ENCODE peak calls at places on chromosomes 2 and 18, in nine cellular contexts. Q is T-cell; L is NCI-H774; X is stimulated activated CD4-positive, alpha-beta T cell treated with anti-CD3 and anti-CD28 coated beads, Interleukin-1b, Interleukin-23, amount 100 ng/mL, for 24 hours; S is stromal cell of bone marrow; G is HEK293T; F is fibroblast of the conjunctiva; C is activated T-helper 1 cell treated with anti-CD3 and anti-CD28 coated beads, Interleukin-2, amount 50 U/mL, for 16 hours; M is central memory CD4-positive, alpha-beta T cell. N is an unnamed sample.

GRCh38 chr2:66490588-66491001 is 55.7 kb downstream of the MEIS1 start:
- DNase-seq in X (no peak), S (no peak), L (no peak), Q (no peak), F (no peak), G (no peak), C (no peak), M (no peak), N (no peak)

GRCh38 chr2:235710933-235711332 is 217.1 kb downstream of the AGAP1 start:
- DNase-seq in C (no peak), F (no peak), S (no peak), G (no peak), L (no peak), M (no peak), X (no peak), Q (no peak), N (no peak)

GRCh38 chr2:30930716-30931115 is 123.5 kb upstream of the CAPN13 start:
- DNase-seq in C (no peak), X (no peak), Q (no peak), F (no peak), M (no peak), G (no peak), L (no peak), S (no peak), N (no peak)

GRCh38 chr18:46704189-46704588 is 47.2 kb upstream of the LOXHD1 start:
- DNase-seq in G (no peak), F (no peak), X (no peak), L (no peak), M (no peak), Q (no peak), S (no peak), C (no peak), N (no peak)

GRCh38 chr2:237500681-237501424 is 13.8 kb downstream of the MLPH start:
- DNase-seq in L (no peak), F (peak; percentile 80), X (no peak), G (no peak), Q (no peak), M (no peak), C (no peak), S (peak; percentile 90), N (no peak)

GRCh38 chr2:43165378-43166025 is 60.9 kb downstream of the ZFP36L2 start:
- DNase-seq in Q (no peak), M (no peak), G (no peak), F (no peak), L (no peak), C (no peak), S (no peak), X (no peak), N (no peak)

GRCh38 chr2:191977754-191978153 is 130.9 kb upstream of the CAVIN2 start:
- DNase-seq in S (no peak), M (no peak), C (no peak), Q (no peak), F (no peak), L (no peak), X (no peak), G (no peak), N (no peak)

GRCh38 chr2:182726473-182726872 is 10.4 kb downstream of the DNAJC10 start:
- DNase-seq in G (no peak), Q (no peak), F (no peak), S (no peak), C (no peak), L (no peak), X (no peak), M (no peak), N (no peak)

GRCh38 chr2:196459539-196459938 is 180.0 kb upstream of the CCDC150 start:
- DNase-seq in Q (no peak), L (no peak), M (no peak), G (no peak), X (no peak), C (no peak), F (no peak), S (no peak), N (no peak)

GRCh38 chr18:74407888-74408287 is 49.2 kb downstream of the DIPK1C start:
- DNase-seq in C (no peak), F (no peak), X (no peak), S (no peak), M (no peak), Q (no peak), L (no peak), G (no peak), N (no peak)

GRCh38 chr2:20184067-20184938 is 40.6 kb downstream of the SDC1 start:
- DNase-seq in L (no peak), S (no peak), M (no peak), Q (no peak), G (no peak), C (no peak), F (no peak), X (no peak), N (no peak)

GRCh38 chr18:23158884-23159820 is 23.9 kb downstream of the CABLES1 start:
- DNase-seq in Q (no peak), G (no peak), L (no peak), M (no peak), S (no peak), C (no peak), F (no peak), X (no peak), N (no peak)

GRCh38 chr2:5995832-5996231 is 303.6 kb downstream of the SOX11 start:
- DNase-seq in Q (no peak), M (no peak), X (no peak), F (no peak), L (no peak), G (no peak), S (no peak), C (no peak), N (no peak)

GRCh38 chr2:187148059-187148714 is 299.2 kb upstream of the ZSWIM2 start:
- DNase-seq in L (no peak), F (no peak), Q (no peak), X (no peak), G (no peak), S (no peak), M (no peak), C (no peak), N (no peak)

GRCh38 chr18:7237670-7238272 is 6.9 kb downstream of the LRRC30 start:
- DNase-seq in G (no peak), X (no peak), C (no peak), L (no peak), S (no peak), Q (no peak), M (no peak), F (no peak), N (no peak)

GRCh38 chr2:27291865-27292264 is 9.6 kb downstream of the TRIM54 start:
- DNase-seq in X (no peak), Q (no peak), C (no peak), M (no peak), S (no peak), L (no peak), G (peak; percentile 26), F (no peak), N (no peak)

GRCh38 chr2:67840460-67841068 is 222.2 kb downstream of the C1D start:
- DNase-seq in S (peak; percentile 40), F (peak; percentile 65), G (peak; percentile 72), C (no peak), L (peak; percentile 55), X (peak; percentile 8), Q (no peak), M (no peak), N (no peak)

GRCh38 chr2:116810645-116811044 is 1003.8 kb upstream of the DDX18 start:
- DNase-seq in C (no peak), L (no peak), M (no peak), S (no peak), G (no peak), X (no peak), F (peak; percentile 3), Q (no peak), N (no peak)

GRCh38 chr2:18781541-18782280 is 192.3 kb upstream of the NT5C1B start:
- DNase-seq in Q (no peak), F (no peak), X (no peak), S (no peak), M (no peak), C (no peak), G (no peak), L (no peak), N (no peak)

GRCh38 chr2:31505133-31505532 is 75.6 kb downstream of the SRD5A2 start:
- DNase-seq in G (no peak), L (no peak), M (no peak), X (no peak), C (no peak), S (no peak), Q (no peak), F (no peak), N (no peak)

GRCh38 chr2:119350311-119350998 is 16.2 kb downstream of the C2orf76 start:
- DNase-seq in C (no peak), Q (no peak), X (no peak), G (no peak), M (no peak), L (no peak), S (no peak), F (no peak), N (no peak)

N was measured in activated gamma-delta T cell treated with Interleukin-2 at 50 U/mL for 16 hours.